ENCODE peak calls at places on chromosomes 4 and X, in eight cellular contexts. C is nephron progenitor cell; J is omental fat pad; F is fibroblast of pulmonary artery; G is NCI-H1092; V is activated naive CD8-positive, alpha-beta T cell treated with anti-CD3 and anti-CD28 coated beads, Interleukin-2, amount 50 U/mL, for 24 hours; W is cardiac fibroblast; Z is naive thymus-derived CD8-positive, alpha-beta T cell. D is an unnamed sample.

GRCh38 chr4:76590847-76591281 is 155.8 kb downstream of the SHROOM3 start:
- DNase-seq in V (no peak), W (peak; percentile 72), J (no peak), C (no peak), G (no peak), F (peak; percentile 23), Z (no peak), D (no peak)

GRCh38 chrX:72258174-72258573 is 18.9 kb downstream of the RPS4X start:
- DNase-seq in Z (no peak), G (peak; percentile 5), F (peak; percentile 78), W (peak; percentile 87), V (no peak), C (no peak), J (no peak), D (no peak)

GRCh38 chrX:103774070-103774642 is 2.5 kb upstream of the PLP1 start:
- DNase-seq in F (peak; percentile 76), W (peak; percentile 73), C (no peak), Z (no peak), V (no peak), J (no peak), G (peak; percentile 9), D (no peak)

GRCh38 chrX:116009871-116010710 is 160.5 kb upstream of the AGTR2 start:
- DNase-seq in F (no peak), Z (no peak), G (no peak), V (no peak), W (no peak), J (no peak), C (no peak), D (no peak)

GRCh38 chr4:9782136-9782436 is 652 bp downstream of the DRD5 start:
- DNase-seq in Z (no peak), C (no peak), J (no peak), G (no peak), F (no peak), W (no peak), V (no peak), D (no peak)

GRCh38 chr4:13888112-13888511 is 260.6 kb upstream of the BOD1L1 start:
- DNase-seq in W (peak; percentile 96), V (no peak), G (no peak), C (no peak), F (peak; percentile 95), Z (no peak), J (no peak), D (no peak)

GRCh38 chr4:138209094-138209493 is 33.1 kb downstream of the SLC7A11 start:
- DNase-seq in W (peak; percentile 17), C (no peak), J (no peak), V (no peak), F (no peak), Z (no peak), G (no peak), D (no peak)

GRCh38 chrX:123962006-123962485 is 540 bp downstream of the STAG2 start:
- DNase-seq in G (no peak), W (no peak), Z (no peak), J (no peak), C (no peak), F (peak; percentile 7), V (no peak), D (peak; percentile 24)

GRCh38 chr4:186725422-186726149 is 1.9 kb upstream of the FAT1 start:
- DNase-seq in W (peak; percentile 90), V (peak; percentile 16), G (peak; percentile 27), F (peak; percentile 90), J (peak; percentile 53), C (peak; percentile 76), Z (no peak), D (peak; percentile 31)

GRCh38 chr4:185914583-185915199 is 102.7 kb upstream of the SORBS2 start:
- DNase-seq in C (no peak), Z (no peak), W (peak; percentile 73), V (no peak), J (no peak), F (peak; percentile 52), G (no peak), D (no peak)

GRCh38 chr4:3684546-3684945 is 81.6 kb upstream of the ADRA2C start:
- DNase-seq in Z (no peak), W (no peak), J (no peak), C (no peak), V (no peak), G (no peak), F (no peak), D (no peak)

GRCh38 chr4:1179089-1179441 is 6.7 kb upstream of the SPON2 start:
- DNase-seq in G (no peak), C (no peak), V (no peak), F (no peak), W (no peak), Z (no peak), J (no peak), D (no peak)

GRCh38 chrX:18654873-18655836 is 16.8 kb downstream of the RS1 start:
- DNase-seq in V (no peak), W (peak; percentile 9), G (no peak), J (no peak), Z (no peak), F (peak; percentile 15), C (no peak), D (no peak)

GRCh38 chr4:17128268-17128667 is 229.8 kb upstream of the LDB2 start:
- DNase-seq in W (peak; percentile 47), Z (no peak), G (no peak), V (no peak), J (no peak), C (no peak), F (peak; percentile 84), D (no peak)

GRCh38 chrX:136202889-136203288 is 48.3 kb downstream of the MAP7D3 start:
- DNase-seq in W (peak; percentile 61), C (no peak), F (peak; percentile 60), J (no peak), V (no peak), Z (no peak), G (no peak), D (no peak)

GRCh38 chr4:20544645-20545044 is 155.6 kb upstream of the PACRGL start:
- DNase-seq in V (no peak), C (no peak), Z (no peak), G (no peak), W (peak; percentile 70), J (no peak), F (peak; percentile 77), D (no peak)

GRCh38 chrX:22634751-22635150 is 362.0 kb downstream of the CBLL2 start:
- DNase-seq in F (peak; percentile 20), G (no peak), J (no peak), C (no peak), V (no peak), Z (no peak), W (peak; percentile 9), D (no peak)

GRCh38 chr4:86834901-86835300 is 14.3 kb downstream of the SLC10A6 start:
- DNase-seq in Z (no peak), W (no peak), G (no peak), C (no peak), V (no peak), J (no peak), F (no peak), D (no peak)

GRCh38 chr4:37826282-37827029 is at the start of gene PGM2:
- DNase-seq in F (peak; percentile 78), V (peak; percentile 91), G (peak; percentile 65), W (peak; percentile 78), C (peak; percentile 88), J (peak; percentile 68), Z (peak; percentile 90), D (peak; percentile 94)

GRCh38 chr4:73726000-73726399 is 14.4 kb upstream of the CXCL8 start:
- DNase-seq in V (no peak), F (peak; percentile 96), W (peak; percentile 98), G (no peak), C (no peak), Z (no peak), J (no peak), D (no peak)

GRCh38 chr4:8060632-8061031 is 98.0 kb downstream of the ABLIM2 start:
- DNase-seq in V (no peak), G (no peak), F (no peak), W (no peak), J (no peak), C (no peak), Z (no peak), D (no peak)

GRCh38 chrX:39758791-39759525 is 338.8 kb downstream of the BCOR start:
- DNase-seq in Z (no peak), G (no peak), V (no peak), W (no peak), C (no peak), F (no peak), J (no peak), D (no peak)

GRCh38 chr4:8836664-8837171 is 34.9 kb downstream of the HMX1 start:
- DNase-seq in G (no peak), J (no peak), V (no peak), Z (peak; percentile 14), F (no peak), W (no peak), C (no peak), D (no peak)

GRCh38 chr4:99029852-99030251 is 34.3 kb downstream of the METAP1 start:
- DNase-seq in C (no peak), W (no peak), Z (no peak), V (no peak), F (no peak), J (no peak), G (no peak), D (no peak)

GRCh38 chr4:2070421-2071251 is 11.5 kb downstream of the NAT8L start:
- DNase-seq in G (no peak), C (no peak), F (no peak), Z (no peak), V (no peak), W (no peak), J (no peak), D (no peak)

GRCh38 chr4:144615182-144615581 is 30.8 kb upstream of the HHIP start:
- DNase-seq in Z (no peak), V (no peak), F (peak; percentile 21), W (peak; percentile 65), J (no peak), G (no peak), C (no peak), D (no peak)

GRCh38 chrX:30327762-30328161 is 18.6 kb upstream of the NR0B1 start:
- DNase-seq in F (no peak), G (no peak), W (no peak), C (no peak), J (no peak), Z (no peak), V (no peak), D (no peak)

GRCh38 chr4:143587703-143588102 is 74.2 kb downstream of the SMARCA5 start:
- DNase-seq in J (no peak), G (no peak), F (peak; percentile 42), Z (no peak), W (peak; percentile 50), C (no peak), V (no peak), D (no peak)

GRCh38 chr4:174404677-174405076 is 117.6 kb downstream of the HPGD start:
- DNase-seq in J (no peak), Z (no peak), C (no peak), W (no peak), V (no peak), F (no peak), G (no peak), D (no peak)

GRCh38 chr4:174657472-174657871 is 135.2 kb upstream of the HPGD start:
- DNase-seq in Z (no peak), G (no peak), W (no peak), V (no peak), J (no peak), C (no peak), F (no peak), D (no peak)

GRCh38 chr4:173333658-173334084 is 487 bp downstream of the HMGB2 start:
- DNase-seq in V (peak; percentile 48), C (peak; percentile 68), F (peak; percentile 40), J (no peak), G (peak; percentile 55), Z (no peak), W (no peak), D (peak; percentile 42)

GRCh38 chr4:184848510-184848909 is 22.7 kb upstream of the ACSL1 start:
- DNase-seq in C (no peak), F (no peak), G (no peak), V (no peak), W (no peak), J (no peak), Z (no peak), D (no peak)

GRCh38 chrX:136275553-136275952 is 24.4 kb upstream of the MAP7D3 start:
- DNase-seq in Z (no peak), F (no peak), W (no peak), G (no peak), C (no peak), V (no peak), J (no peak), D (no peak)

GRCh38 chrX:112473654-112474053 is 206.1 kb downstream of the LHFPL1 start:
- DNase-seq in W (no peak), J (no peak), V (no peak), Z (no peak), F (no peak), C (no peak), G (no peak), D (no peak)

D was measured in activated CD8-positive, alpha-beta T cell treated with anti-CD3 and anti-CD28 coated beads for 36 hours.